ENCODE peak calls at places on chromosomes 3 and 15, in seven cellular contexts. H is GM12891, T is HepG2, M is GM12878, U is K562, L is SK-N-SH, V is H1. A is an unnamed sample.

GRCh38 chr3:55692958-55693558 is 206.0 kb upstream of the WNT5A start:
- DNase-seq in V (no peak), L (peak), M (no peak), H (no peak), T (no peak), U (no peak), A (no peak)

GRCh38 chr15:41714291-41714690 is 54.1 kb downstream of the MGA start:
- DNase-seq in M (no peak), V (no peak), H (no peak), L (no peak), U (no peak), T (no peak), A (no peak)

GRCh38 chr3:135917076-135917475 is 48.5 kb upstream of the PPP2R3A start:
- DNase-seq in U (no peak), T (no peak), H (no peak), V (no peak), M (no peak), L (no peak), A (no peak)

GRCh38 chr3:190721330-190721729 is 141.2 kb downstream of the GMNC start:
- DNase-seq in T (no peak), V (no peak), U (no peak), M (peak), H (peak), L (no peak), A (no peak)

GRCh38 chr15:36803773-36804172 is 224.3 kb downstream of the CDIN1 start:
- DNase-seq in T (no peak), V (no peak), M (no peak), L (no peak), U (no peak), H (no peak), A (no peak)

GRCh38 chr3:149374391-149374790 is 3.1 kb downstream of the TM4SF1 start:
- DNase-seq in V (no peak), U (no peak), L (no peak), T (no peak), M (no peak), H (no peak), A (no peak)

GRCh38 chr15:58889363-58889762 is 44.1 kb downstream of the SLTM start:
- DNase-seq in M (no peak), L (no peak), V (no peak), T (no peak), U (no peak), H (no peak), A (no peak)

GRCh38 chr15:45333550-45333949 is 44.8 kb downstream of the GATM start:
- DNase-seq in M (no peak), H (no peak), L (peak), T (peak), V (no peak), U (no peak), A (no peak)

GRCh38 chr3:58158427-58159153 is 52.2 kb downstream of the DNASE1L3 start:
- DNase-seq in M (no peak), H (no peak), V (no peak), U (no peak), L (no peak), T (no peak), A (no peak)

GRCh38 chr15:63473749-63473998 is 30.7 kb upstream of the USP3 start:
- DNase-seq in L (no peak), V (no peak), U (no peak), T (no peak), M (no peak), H (no peak), A (no peak)

GRCh38 chr3:71031914-71032521 is 551.5 kb downstream of the FOXP1 start:
- DNase-seq in H (no peak), U (no peak), L (no peak), M (no peak), V (no peak), T (no peak), A (no peak)
- TF ChIP-seq POLR2AphosphoS5 in H (no peak), U (no peak), L (no peak), M (no peak), V (no peak), T (no peak), A (no peak)

DNA sequence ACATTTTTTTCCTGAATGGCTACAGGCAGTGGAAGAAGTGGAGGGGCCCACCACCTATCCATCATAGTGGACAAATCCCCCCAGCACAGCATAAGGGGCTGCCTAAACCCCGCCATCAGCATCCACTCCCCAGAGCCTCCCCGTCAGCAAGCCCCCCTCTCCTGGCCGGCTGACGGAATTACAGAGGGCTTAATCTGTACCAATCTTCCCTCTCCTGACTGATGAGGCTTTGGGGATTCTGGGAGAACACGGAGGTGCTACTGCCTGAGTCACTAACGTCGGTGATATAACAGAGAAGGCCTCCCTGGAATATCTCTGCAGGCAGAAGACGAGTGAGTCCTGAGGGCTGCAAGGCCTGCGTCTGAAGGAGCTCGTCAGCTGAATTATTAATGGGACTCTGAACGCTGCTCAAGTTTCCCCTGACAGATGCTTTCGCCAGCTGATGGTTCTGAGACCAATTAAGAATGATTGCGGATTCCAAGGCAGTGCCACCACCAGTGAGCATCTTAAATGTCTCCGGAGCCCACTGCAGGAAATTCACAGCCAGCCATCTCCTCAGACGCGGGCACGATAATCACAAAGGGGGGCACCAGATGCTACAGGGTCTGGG is 147.7 kb downstream of the XXYLT1 start:
- DNase-seq in U (peak), L (peak), T (no peak), H (no peak), M (no peak), V (no peak), A (no peak)
- TF ChIP-seq TAF1 in U (no peak), L (no peak), T (no peak), H (no peak), M (no peak), V (no peak), A (no peak)

GRCh38 chr15:72820278-72820677 is 36.7 kb upstream of the ADPGK start:
- DNase-seq in L (no peak), V (no peak), T (no peak), M (no peak), U (no peak), H (no peak), A (no peak)
- TF ChIP-seq POLR2AphosphoS5 in L (no peak), V (no peak), T (no peak), M (no peak), U (no peak), H (no peak), A (no peak)

GRCh38 chr3:43581343-43581742 is 40.5 kb downstream of the ANO10 start:
- DNase-seq in T (no peak), V (no peak), L (no peak), H (no peak), M (no peak), U (peak), A (no peak)
- TF ChIP-seq TAF1 in T (no peak), V (no peak), L (no peak), H (no peak), M (no peak), U (no peak), A (no peak)

GRCh38 chr15:78929536-78930264 is 15.1 kb downstream of the CTSH start:
- DNase-seq in H (no peak), V (no peak), L (no peak), M (no peak), T (no peak), U (no peak), A (no peak)

GRCh38 chr15:78928616-78929093 is 16.2 kb downstream of the CTSH start:
- DNase-seq in T (no peak), U (no peak), V (no peak), M (no peak), H (no peak), L (no peak), A (no peak)

GRCh38 chr15:78932216-78932808 is 12.5 kb downstream of the CTSH start:
- DNase-seq in L (no peak), H (no peak), T (no peak), M (no peak), U (no peak), V (no peak), A (no peak)

GRCh38 chr15:78931439-78931981 is 13.3 kb downstream of the CTSH start:
- DNase-seq in U (no peak), H (no peak), T (no peak), L (no peak), M (no peak), V (no peak), A (no peak)

DNA sequence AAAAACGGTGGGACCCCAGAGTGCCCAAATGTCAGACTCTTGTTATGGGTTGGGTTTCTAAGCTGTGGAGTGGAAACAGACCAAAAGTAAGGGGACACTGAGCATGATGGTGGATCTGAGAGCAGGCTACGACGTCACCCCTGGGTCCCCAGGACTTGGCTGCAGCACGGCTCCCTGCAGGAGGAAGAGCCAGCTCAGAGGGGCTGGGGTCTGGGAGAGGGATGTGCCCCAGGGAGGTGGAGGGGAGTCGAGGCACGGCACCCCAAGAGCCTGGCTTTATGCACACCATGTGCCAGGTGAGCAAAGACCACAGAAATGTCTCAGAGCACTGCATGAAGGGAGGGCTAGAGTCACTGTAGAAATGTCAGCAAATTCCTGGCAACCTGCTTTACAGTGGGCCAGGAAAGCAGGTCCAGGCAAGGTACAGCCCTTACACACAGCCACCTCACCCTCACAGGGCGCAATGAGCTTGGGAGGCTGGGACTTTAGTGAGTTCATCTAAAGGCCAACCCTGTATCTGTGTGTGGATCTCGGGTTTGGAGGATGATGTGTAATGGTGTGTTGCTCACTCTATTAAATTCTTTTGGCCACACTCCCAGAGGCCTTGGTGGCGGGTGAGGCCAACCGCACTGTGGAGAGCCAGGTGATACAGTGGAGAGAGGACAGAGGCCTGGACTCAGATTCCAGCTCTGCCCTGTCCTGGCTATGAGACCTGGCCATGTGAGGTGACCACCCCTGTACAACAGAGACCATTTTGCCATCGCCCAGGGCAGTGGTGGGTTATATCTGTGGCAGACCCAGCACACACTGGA is 14.1 kb downstream of the CTSH start:
- DNase-seq in T (no peak), H (no peak), M (no peak), U (peak), L (peak), V (no peak), A (no peak)
- TF ChIP-seq POLR2AphosphoS5 in T (no peak), H (peak), M (no peak), U (no peak), L (no peak), V (no peak), A (no peak)

DNA sequence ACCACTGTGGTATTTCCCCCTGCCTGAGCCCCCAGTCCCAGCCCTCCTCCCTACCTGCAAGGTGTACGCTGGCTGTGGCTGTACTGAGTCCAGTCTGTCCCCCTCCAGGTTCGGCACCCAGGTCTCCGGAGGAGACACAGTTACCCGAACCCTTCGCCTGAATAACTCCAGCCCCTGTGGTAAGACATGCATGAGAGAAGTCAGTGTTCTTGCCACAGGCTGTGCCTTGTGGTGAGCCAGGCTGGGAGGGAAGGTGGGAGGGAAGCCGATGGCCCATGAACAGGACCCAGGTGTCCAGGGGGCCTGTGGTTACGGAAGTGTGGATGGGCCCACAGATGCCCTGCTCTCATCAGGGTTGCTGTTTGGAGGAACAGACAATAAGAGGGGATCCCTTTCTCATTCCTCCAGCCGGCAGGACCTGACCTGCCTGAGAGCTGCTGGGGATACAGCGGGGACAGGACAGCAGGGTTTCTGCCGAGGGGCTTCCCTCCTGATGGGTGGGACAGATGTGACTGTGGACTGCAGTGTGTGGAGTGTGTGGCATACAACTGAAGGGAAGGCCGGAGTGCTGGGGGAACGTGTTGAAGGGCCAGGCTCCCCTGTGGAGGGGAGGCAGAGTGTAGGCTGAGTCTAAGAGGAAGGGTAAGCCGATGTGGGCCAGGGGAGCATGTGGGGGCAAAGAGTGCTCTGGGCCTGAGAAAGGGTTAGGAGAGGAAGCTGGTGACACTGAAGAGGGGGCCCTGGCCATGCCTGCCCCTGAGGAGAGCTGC is 21.9 kb downstream of the ACAA1 start:
- DNase-seq in T (no peak), U (no peak), M (no peak), V (no peak), L (no peak), H (no peak), A (no peak)
- TF ChIP-seq TAF1 in T (no peak), U (no peak), M (no peak), V (no peak), L (no peak), H (no peak), A (no peak)

GRCh38 chr3:11140054-11140712 is 14.1 kb upstream of the HRH1 start:
- DNase-seq in L (no peak), H (no peak), T (no peak), M (peak), V (no peak), U (no peak), A (no peak)
- TF ChIP-seq POLR2AphosphoS5 in L (no peak), H (no peak), T (no peak), M (no peak), V (no peak), U (no peak), A (no peak)

GRCh38 chr15:98904466-98905048 is 103.0 kb downstream of the PGPEP1L start:
- DNase-seq in H (peak), U (peak), T (peak), L (peak), V (no peak), M (no peak), A (no peak)
- TF ChIP-seq TAF1 in H (no peak), U (no peak), T (no peak), L (no peak), V (no peak), M (no peak), A (no peak)